ENCODE peak calls at places on chromosomes 2 and 18, in ten cellular contexts. Q is PC-3, U is IMR-90, D is brain microvascular endothelial cell, K is lower lobe of right lung, I is stomach, Y is kidney, O is upper lobe of right lung, W is HL-60, F is tibial nerve. V is an unnamed sample.

GRCh38 chr2:202950592-202950991 is 38.5 kb downstream of the CARF start:
- DNase-seq in Q (no peak), U (peak), D (no peak), K (no peak), I (no peak), Y (no peak), O (no peak), W (peak), F (no peak), V (no peak)

GRCh38 chr2:48845719-48846118 is 90.2 kb upstream of the LHCGR start:
- DNase-seq in Q (no peak), U (no peak), D (no peak), K (no peak), I (no peak), Y (no peak), O (no peak), W (no peak), F (no peak), V (no peak)

GRCh38 chr2:176419591-176420071 is 150.4 kb downstream of the MTX2 start:
- DNase-seq in Q (peak), U (peak), D (peak), K (no peak), I (no peak), Y (no peak), O (no peak), W (no peak), F (no peak), V (peak)

GRCh38 chr2:3461781-3462492 is 57.4 kb downstream of the ADI1 start:
- DNase-seq in Q (peak), U (peak), D (no peak), K (peak), I (no peak), Y (no peak), O (no peak), W (peak), F (peak), V (peak)

GRCh38 chr18:8288447-8289213 is 320.6 kb upstream of the RAB12 start:
- DNase-seq in Q (no peak), U (no peak), D (no peak), K (no peak), I (no peak), Y (no peak), O (no peak), W (no peak), F (no peak), V (no peak)

GRCh38 chr2:27040282-27040681 is 7.5 kb downstream of the TMEM214 start:
- DNase-seq in Q (no peak), U (no peak), D (no peak), K (no peak), I (no peak), Y (no peak), O (no peak), W (no peak), F (no peak), V (no peak)

GRCh38 chr2:238459081-238459629 is 32.4 kb downstream of the ASB1 start:
- DNase-seq in Q (no peak), U (peak), D (no peak), K (no peak), I (peak), Y (no peak), O (no peak), W (no peak), F (peak), V (peak)

GRCh38 chr2:166411473-166412230 is 35.9 kb upstream of the SCN9A start:
- DNase-seq in Q (no peak), U (peak), D (peak), K (no peak), I (no peak), Y (no peak), O (no peak), W (no peak), F (no peak), V (peak)

GRCh38 chr2:73059106-73059505 is 12.4 kb downstream of the SFXN5 start:
- DNase-seq in Q (no peak), U (no peak), D (no peak), K (no peak), I (no peak), Y (no peak), O (no peak), W (no peak), F (no peak), V (no peak)

GRCh38 chr2:203913947-203914346 is 22.6 kb upstream of the ICOS start:
- DNase-seq in Q (no peak), U (no peak), D (no peak), K (no peak), I (no peak), Y (no peak), O (no peak), W (no peak), F (no peak), V (no peak)

GRCh38 chr2:72325592-72326422 is 178.1 kb upstream of the CYP26B1 start:
- DNase-seq in Q (peak), U (peak), D (peak), K (no peak), I (peak), Y (no peak), O (no peak), W (peak), F (no peak), V (no peak)

GRCh38 chr18:53991805-53992204 is 232.7 kb downstream of the MBD2 start:
- DNase-seq in Q (peak), U (no peak), D (peak), K (no peak), I (no peak), Y (no peak), O (no peak), W (no peak), F (no peak), V (peak)
- TF ChIP-seq CTCF in Q (no peak), U (no peak), D (no peak), K (no peak), I (no peak), Y (no peak), O (no peak), W (no peak), F (no peak), V (no peak)

GRCh38 chr18:36917907-36918306 is 89.0 kb downstream of the KIAA1328 start:
- DNase-seq in Q (no peak), U (no peak), D (no peak), K (no peak), I (no peak), Y (no peak), O (no peak), W (no peak), F (no peak), V (no peak)

GRCh38 chr18:36912887-36913286 is 84.0 kb downstream of the KIAA1328 start:
- DNase-seq in Q (no peak), U (no peak), D (no peak), K (no peak), I (no peak), Y (no peak), O (no peak), W (peak), F (no peak), V (no peak)
- H3K4me3 ChIP-seq in Q (no peak), U (no peak), D (no peak), K (no peak), I (no peak), Y (no peak), O (no peak), W (no peak), F (no peak), V (no peak)

GRCh38 chr2:219483451-219484342 is 15.0 kb upstream of the GMPPA start:
- DNase-seq in Q (no peak), U (no peak), D (no peak), K (no peak), I (no peak), Y (no peak), O (no peak), W (no peak), F (no peak), V (no peak)
- TF ChIP-seq CTCF in Q (no peak), U (no peak), D (no peak), K (no peak), I (no peak), Y (no peak), O (no peak), W (no peak), F (no peak), V (no peak)

GRCh38 chr2:68319397-68320117 is at the start of gene CNRIP1:
- DNase-seq in Q (peak), U (peak), D (peak), K (peak), I (peak), Y (peak), O (peak), W (no peak), F (peak), V (peak)

GRCh38 chr2:68318686-68319396 is 908 bp downstream of the CNRIP1 start:
- DNase-seq in Q (no peak), U (no peak), D (no peak), K (peak), I (no peak), Y (peak), O (no peak), W (no peak), F (no peak), V (peak)

GRCh38 chr2:68317971-68318685 is 1.6 kb downstream of the CNRIP1 start:
- DNase-seq in Q (no peak), U (no peak), D (no peak), K (no peak), I (no peak), Y (no peak), O (no peak), W (no peak), F (no peak), V (no peak)

GRCh38 chr2:68316091-68316490 is 3.7 kb downstream of the CNRIP1 start:
- DNase-seq in Q (no peak), U (no peak), D (no peak), K (no peak), I (no peak), Y (no peak), O (no peak), W (peak), F (no peak), V (peak)

DNA sequence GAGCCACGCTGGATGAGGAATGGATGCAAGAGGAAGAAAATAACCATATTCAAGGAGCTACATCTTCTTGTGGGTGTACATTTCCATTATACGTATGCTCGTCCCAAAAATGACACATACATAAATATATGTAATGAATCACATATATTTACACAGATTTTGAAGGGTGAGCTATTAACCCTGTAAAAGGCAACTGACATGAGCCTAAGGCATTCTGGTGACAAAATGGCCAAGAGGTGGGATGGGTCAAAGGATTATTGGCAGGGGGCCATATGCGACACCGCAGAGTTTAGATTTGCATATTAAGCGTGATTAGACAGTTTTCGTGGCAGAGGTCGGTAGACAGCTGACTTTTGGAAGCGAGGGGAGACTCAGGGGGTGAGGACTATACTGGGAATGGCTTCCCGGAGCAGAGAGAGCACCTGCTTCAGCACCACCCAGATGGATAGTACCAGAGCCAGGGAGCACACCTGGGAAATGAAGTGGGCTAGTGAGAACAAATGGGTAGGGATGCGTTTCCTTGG is 431 bp upstream of the CNRIP1 start:
- DNase-seq in Q (peak), U (no peak), D (no peak), K (no peak), I (no peak), Y (no peak), O (no peak), W (no peak), F (no peak), V (peak)
- H3K4me3 ChIP-seq in Q (peak), U (peak), D (peak), K (peak), I (peak), Y (peak), O (peak), W (peak), F (peak), V (peak)

DNA sequence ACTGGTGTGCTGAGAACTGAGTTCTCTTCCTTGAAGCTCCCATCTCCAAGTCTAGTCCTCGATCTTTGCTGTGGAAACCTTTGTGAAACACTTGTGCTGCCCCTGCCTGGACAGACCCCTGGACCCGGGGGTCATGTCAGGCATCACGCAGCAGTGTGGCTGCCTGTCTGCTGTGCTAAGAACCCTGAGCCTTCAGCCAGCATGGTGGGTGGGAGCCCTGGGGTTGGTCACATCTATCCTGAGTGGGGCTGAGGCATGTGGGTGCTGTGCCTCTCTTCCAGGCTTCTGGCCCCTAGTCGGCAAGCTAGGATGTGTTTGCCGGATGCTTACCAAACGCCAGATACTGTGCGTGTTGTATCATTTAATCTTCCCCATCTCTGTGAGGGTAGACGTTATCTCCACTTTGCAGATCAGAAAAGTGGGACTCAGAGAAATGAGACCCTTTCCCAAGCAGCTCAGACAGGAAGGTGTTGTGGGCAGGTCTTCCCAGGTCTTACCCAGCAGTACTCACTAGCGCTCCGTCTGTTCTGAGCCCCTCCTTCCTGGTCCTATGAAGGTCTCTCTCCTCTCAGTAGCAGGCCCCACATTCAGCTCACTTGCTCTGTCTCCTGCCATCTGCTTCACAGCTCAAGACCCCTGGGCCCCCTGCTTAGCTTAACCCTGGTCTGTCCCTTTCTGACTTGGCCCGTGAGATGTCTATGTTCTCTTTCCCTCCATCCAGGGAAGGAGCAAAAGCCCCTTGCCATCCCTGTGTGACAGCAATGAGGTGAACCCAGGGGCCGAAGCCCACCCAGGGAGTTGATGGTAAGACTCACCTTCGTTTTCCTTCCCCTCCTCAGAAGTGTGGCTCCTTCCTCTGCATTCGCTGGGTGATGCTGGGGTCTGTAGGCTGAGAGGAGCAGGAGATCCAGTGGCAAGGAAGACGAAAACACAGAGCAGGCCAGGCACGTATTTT is 242.8 kb downstream of the FAM210A start:
- DNase-seq in Q (no peak), U (no peak), D (no peak), K (no peak), I (no peak), Y (no peak), O (no peak), W (no peak), F (no peak), V (no peak)
- TF ChIP-seq CTCF in Q (no peak), U (no peak), D (no peak), K (no peak), I (no peak), Y (no peak), O (no peak), W (no peak), F (no peak), V (no peak)

GRCh38 chr18:59268127-59268721 is 5.0 kb downstream of the RAX start:
- DNase-seq in Q (no peak), U (no peak), D (no peak), K (no peak), I (no peak), Y (no peak), O (no peak), W (no peak), F (no peak), V (no peak)
- H3K4me3 ChIP-seq in Q (peak), U (no peak), D (no peak), K (no peak), I (no peak), Y (no peak), O (no peak), W (no peak), F (no peak), V (no peak)

DNA sequence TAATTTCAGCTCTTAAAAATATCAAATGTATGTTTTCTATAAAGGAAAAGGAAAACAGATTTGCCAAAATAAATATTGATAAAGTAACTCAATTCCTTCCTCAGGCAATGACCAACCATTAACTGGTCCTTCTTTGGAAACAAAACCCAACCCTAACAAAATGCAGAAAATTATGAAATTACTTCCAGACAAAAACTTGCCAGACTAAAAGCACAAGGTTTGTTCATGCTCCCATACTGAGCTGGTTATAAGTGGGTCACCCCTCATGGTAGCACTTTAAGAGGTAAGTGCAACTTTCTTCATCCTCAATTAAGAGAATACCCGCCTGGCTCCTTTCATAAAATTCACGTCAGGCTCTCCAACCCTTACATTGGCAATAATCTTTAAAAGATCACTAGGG is 31.1 kb upstream of the TTC32 start:
- DNase-seq in Q (peak), U (no peak), D (no peak), K (no peak), I (no peak), Y (no peak), O (no peak), W (no peak), F (no peak), V (no peak)
- TF ChIP-seq CTCF in Q (no peak), U (no peak), D (no peak), K (no peak), I (no peak), Y (no peak), O (no peak), W (no peak), F (no peak), V (no peak)

DNA sequence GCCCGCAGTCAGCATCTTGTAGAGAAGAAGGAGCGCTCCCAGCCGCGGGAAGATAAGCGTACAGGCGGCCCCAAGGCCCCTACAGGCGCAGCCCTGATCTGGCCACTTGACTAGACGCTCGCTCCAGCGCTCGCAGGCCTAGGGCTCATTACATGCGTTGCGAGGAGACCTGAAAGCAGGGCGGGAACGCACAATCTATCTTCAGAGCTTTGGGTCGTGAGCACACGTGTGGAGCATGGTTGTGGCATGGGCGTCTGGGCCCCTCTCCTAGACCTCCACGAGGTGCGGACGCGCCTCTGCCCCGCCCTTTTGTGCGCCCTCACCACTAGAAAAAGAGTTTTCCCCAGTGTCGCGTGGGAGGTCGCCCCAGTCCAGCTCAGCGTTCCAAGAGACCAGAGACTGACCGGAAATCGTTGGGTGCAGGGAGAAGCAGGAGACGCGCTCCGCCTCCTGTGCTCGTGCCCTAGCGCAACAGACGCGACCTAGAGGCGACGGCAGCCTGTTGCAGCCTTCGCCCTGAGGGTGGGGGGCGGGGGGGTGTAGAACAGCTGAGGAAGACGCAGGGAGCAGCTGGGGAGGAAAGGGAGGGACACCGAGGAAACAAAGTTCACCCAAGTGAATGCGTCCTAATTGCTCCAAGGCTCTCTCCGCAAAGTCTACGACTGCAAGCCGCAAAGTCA is 12.6 kb downstream of the NR4A2 start:
- DNase-seq in Q (no peak), U (peak), D (no peak), K (peak), I (peak), Y (peak), O (peak), W (no peak), F (peak), V (no peak)
- H3K4me3 ChIP-seq in Q (no peak), U (peak), D (peak), K (peak), I (peak), Y (peak), O (peak), W (no peak), F (peak), V (peak)

DNA sequence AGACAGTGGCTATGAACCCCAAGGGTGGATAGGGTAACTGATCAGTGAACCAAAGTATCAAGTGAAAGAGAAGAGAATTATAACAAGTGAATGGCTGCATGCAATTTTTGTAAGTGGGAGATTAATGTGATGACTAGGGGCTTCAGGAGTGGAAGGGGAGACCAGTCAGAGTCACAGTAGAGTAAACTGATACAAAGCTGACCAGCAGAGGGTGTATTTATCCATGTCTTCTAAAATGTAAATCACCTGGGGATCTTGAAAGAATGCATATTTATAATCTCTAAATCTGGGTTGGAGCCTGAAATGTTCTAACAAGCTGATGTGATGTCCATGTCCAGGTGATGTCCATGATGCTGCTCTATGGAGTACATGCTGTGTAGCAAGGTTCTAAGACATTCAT is 1351.3 kb upstream of the CHAC2 start:
- DNase-seq in Q (peak), U (peak), D (no peak), K (no peak), I (no peak), Y (no peak), O (no peak), W (no peak), F (no peak), V (no peak)
- TF ChIP-seq CTCF in Q (peak), U (peak), D (peak), K (no peak), I (no peak), Y (no peak), O (no peak), W (no peak), F (no peak), V (no peak)

V was measured in AG10803.